ENCODE peak calls at places on chromosomes 16 and 17, in seven cellular contexts. L, X, G, V, D, M and T are unnamed samples.

GRCh38 chr17:40130352-40131042 is 8.7 kb downstream of the MSL1 start:
- DNase-seq in L (no peak), X (no peak), G (no peak), V (no peak), D (no peak), M (no peak), T (no peak)

GRCh38 chr16:1537763-1538289 is 4.4 kb downstream of the TMEM204 start:
- DNase-seq in L (no peak), X (peak), G (no peak), V (no peak), D (no peak), M (no peak), T (no peak)

GRCh38 chr17:39578272-39578671 is 29.4 kb downstream of the NEUROD2 start:
- DNase-seq in L (no peak), X (no peak), G (no peak), V (no peak), D (no peak), M (no peak), T (no peak)

GRCh38 chr16:21599994-21600773 is 807 bp downstream of the METTL9 start:
- DNase-seq in L (peak), X (no peak), G (peak), V (no peak), D (peak), M (peak), T (no peak)

GRCh38 chr17:65925606-65926307 is 266.2 kb downstream of the CEP112 start:
- DNase-seq in L (no peak), X (no peak), G (no peak), V (no peak), D (no peak), M (no peak), T (peak)

GRCh38 chr17:45234641-45235040 is 13.0 kb downstream of the FMNL1 start:
- DNase-seq in L (peak), X (no peak), G (no peak), V (no peak), D (peak), M (peak), T (no peak)

GRCh38 chr17:77280304-77280910 is 139.6 kb downstream of the SEC14L1 start:
- DNase-seq in L (no peak), X (no peak), G (peak), V (peak), D (peak), M (peak), T (peak)

GRCh38 chr17:18056214-18056613 is 17.0 kb downstream of the GID4 start:
- DNase-seq in L (no peak), X (no peak), G (no peak), V (no peak), D (no peak), M (no peak), T (no peak)

GRCh38 chr16:52068447-52069074 is 478.4 kb downstream of the TOX3 start:
- DNase-seq in L (peak), X (no peak), G (peak), V (no peak), D (no peak), M (peak), T (no peak)

GRCh38 chr17:57523926-57524634 is 221.0 kb downstream of the CCDC182 start:
- DNase-seq in L (peak), X (peak), G (peak), V (peak), D (peak), M (no peak), T (peak)

GRCh38 chr17:63503330-63503685 is 19.9 kb upstream of the KCNH6 start:
- DNase-seq in L (peak), X (no peak), G (no peak), V (no peak), D (no peak), M (no peak), T (no peak)

GRCh38 chr17:5897320-5897911 is 172.8 kb upstream of the WSCD1 start:
- DNase-seq in L (no peak), X (no peak), G (no peak), V (no peak), D (no peak), M (peak), T (no peak)

GRCh38 chr17:16005641-16006040 is 6.0 kb downstream of the TTC19 start:
- DNase-seq in L (no peak), X (no peak), G (no peak), V (no peak), D (no peak), M (no peak), T (peak)

GRCh38 chr17:17129466-17129865 is 76.7 kb downstream of the PLD6 start:
- DNase-seq in L (peak), X (no peak), G (no peak), V (no peak), D (no peak), M (no peak), T (no peak)

GRCh38 chr17:74452027-74452840 is 14.2 kb upstream of the CD300A start:
- DNase-seq in L (peak), X (no peak), G (no peak), V (no peak), D (no peak), M (peak), T (no peak)

GRCh38 chr16:12062343-12063003 is 85.9 kb downstream of the SNX29 start:
- DNase-seq in L (no peak), X (peak), G (peak), V (peak), D (peak), M (peak), T (peak)

GRCh38 chr16:11669380-11670146 is 1.3 kb downstream of the SNN start:
- DNase-seq in L (no peak), X (peak), G (no peak), V (no peak), D (peak), M (peak), T (peak)